ENCODE peak calls at places on chromosomes 11 and 22, in four cellular contexts. One of them, this sample, is unnamed.

GRCh38 chr11:27213232-27213660 is 149.8 kb downstream of the CCDC34 start:
- DNase-seq in NCI-H1105: no peak
- DNase-seq in IMR-90: peak
- DNase-seq in brain microvascular endothelial cell: peak
- DNase-seq in this sample: no peak

GRCh38 chr11:109514313-109515018 is 92.5 kb downstream of the C11orf87 start:
- DNase-seq in brain microvascular endothelial cell: no peak
- DNase-seq in NCI-H1105: no peak
- DNase-seq in IMR-90: no peak
- DNase-seq in this sample: no peak

GRCh38 chr22:39868741-39869140 is 24.8 kb downstream of the ENTHD1 start:
- DNase-seq in brain microvascular endothelial cell: no peak
- DNase-seq in IMR-90: no peak
- DNase-seq in NCI-H1105: no peak
- DNase-seq in this sample: no peak

GRCh38 chr11:112901904-112902303 is 59.3 kb upstream of the NCAM1 start:
- DNase-seq in brain microvascular endothelial cell: no peak
- DNase-seq in IMR-90: no peak
- DNase-seq in NCI-H1105: no peak
- DNase-seq in this sample: no peak

GRCh38 chr22:42315392-42315756 is 44.9 kb upstream of the TCF20 start:
- DNase-seq in brain microvascular endothelial cell: no peak
- DNase-seq in NCI-H1105: no peak
- DNase-seq in IMR-90: no peak
- DNase-seq in this sample: no peak

GRCh38 chr22:50035131-50035881 is 22.7 kb upstream of the IL17REL start:
- DNase-seq in IMR-90: no peak
- DNase-seq in NCI-H1105: no peak
- DNase-seq in brain microvascular endothelial cell: no peak
- DNase-seq in this sample: no peak

GRCh38 chr22:42294034-42294985 is 23.9 kb upstream of the TCF20 start:
- DNase-seq in brain microvascular endothelial cell: peak
- DNase-seq in NCI-H1105: peak
- DNase-seq in IMR-90: peak
- DNase-seq in this sample: no peak

GRCh38 chr11:119728226-119728626 is 774 bp downstream of the NECTIN1 start:
- DNase-seq in IMR-90: no peak
- DNase-seq in NCI-H1105: no peak
- DNase-seq in brain microvascular endothelial cell: no peak
- DNase-seq in this sample: no peak

GRCh38 chr11:36577859-36578258 is 10.1 kb downstream of the RAG1 start:
- DNase-seq in brain microvascular endothelial cell: no peak
- DNase-seq in NCI-H1105: no peak
- DNase-seq in IMR-90: peak
- DNase-seq in this sample: no peak

GRCh38 chr22:29477919-29478318 is 2.1 kb upstream of the NEFH start:
- DNase-seq in IMR-90: no peak
- DNase-seq in NCI-H1105: no peak
- DNase-seq in brain microvascular endothelial cell: no peak
- DNase-seq in this sample: peak

GRCh38 chr11:81700061-81700460 is 1033.6 kb downstream of the FAM181B start:
- DNase-seq in IMR-90: no peak
- DNase-seq in NCI-H1105: no peak
- DNase-seq in brain microvascular endothelial cell: no peak
- DNase-seq in this sample: no peak

GRCh38 chr11:35272391-35272821 is 133.4 kb downstream of the CD44 start:
- DNase-seq in brain microvascular endothelial cell: no peak
- DNase-seq in IMR-90: no peak
- DNase-seq in NCI-H1105: no peak
- DNase-seq in this sample: no peak

This sample was measured in posterior cingulate gyrus.